ENCODE peak calls at places on chromosomes 11 and 22, in four cellular contexts. V is mesendoderm, Y is H9, I is H1. H is an unnamed sample.

GRCh38 chr22:48464246-48464645 is 1363.4 kb downstream of the BRD1 start:
- DNase-seq in V (peak; percentile 78), Y (no peak), I (no peak), H (no peak)

GRCh38 chr11:16946477-16947282 is 67.5 kb downstream of the PLEKHA7 start:
- DNase-seq in V (peak; percentile 29), Y (no peak), I (no peak), H (no peak)

GRCh38 chr22:40748388-40748970 is 69.2 kb downstream of the MCHR1 start:
- DNase-seq in V (peak; percentile 54), Y (peak; percentile 32), I (no peak), H (no peak)

GRCh38 chr11:133619973-133620372 is 87.7 kb upstream of the OPCML start:
- DNase-seq in V (peak; percentile 29), Y (no peak), I (no peak), H (peak; percentile 40)

GRCh38 chr11:72730243-72730642 is 22.0 kb downstream of the ARAP1 start:
- DNase-seq in V (peak; percentile 71), Y (peak; percentile 72), I (no peak), H (no peak)

GRCh38 chr11:2917842-2918490 is 11.3 kb downstream of the PHLDA2 start:
- DNase-seq in V (no peak), Y (no peak), I (no peak), H (no peak)

GRCh38 chr11:99693941-99694492 is 673.3 kb downstream of the CNTN5 start:
- DNase-seq in V (no peak), Y (no peak), I (no peak), H (no peak)

GRCh38 chr11:10605941-10606381 is 37.5 kb upstream of the LYVE1 start:
- DNase-seq in V (peak; percentile 90), Y (peak; percentile 63), I (no peak), H (no peak)

GRCh38 chr11:123217897-123218296 is 22.8 kb upstream of the CLMP start:
- DNase-seq in V (peak; percentile 96), Y (no peak), I (no peak), H (no peak)

GRCh38 chr11:86477495-86478155 is 102.9 kb downstream of the CCDC81 start:
- DNase-seq in V (no peak), Y (no peak), I (no peak), H (no peak)

GRCh38 chr11:71489311-71490043 is 36.5 kb downstream of the NADSYN1 start:
- DNase-seq in V (no peak), Y (no peak), I (no peak), H (no peak)

GRCh38 chr11:111081021-111081511 is 164.5 kb upstream of the POU2AF2 start:
- DNase-seq in V (no peak), Y (no peak), I (no peak), H (no peak)

GRCh38 chr11:111077938-111078337 is 167.6 kb upstream of the POU2AF2 start:
- DNase-seq in V (no peak), Y (no peak), I (no peak), H (no peak)
- H4K8ac ChIP-seq in V (no peak overlapping the region), Y (no peak overlapping the region), I (no peak overlapping the region), H (no peak overlapping the region)

GRCh38 chr11:23723861-23724260 is 773.0 kb upstream of the LUZP2 start:
- DNase-seq in V (no peak), Y (no peak), I (no peak), H (no peak)
- H3K4me1 ChIP-seq in V (no peaks in the 10 kb centered on the region), Y (no peaks in the 10 kb centered on the region), I (no peaks in the 10 kb centered on the region), H (peaks cover 4% of the 10 kb centered on the region)

GRCh38 chr22:30392661-30393321 is 4.0 kb upstream of the SEC14L2 start:
- DNase-seq in V (peak; percentile 37), Y (no peak), I (no peak), H (no peak)
- H3K79me2 ChIP-seq in V (no peaks in the 10 kb centered on the region), Y (no peaks in the 10 kb centered on the region), I (no peaks in the 10 kb centered on the region), H (no peaks in the 10 kb centered on the region)

GRCh38 chr22:50016988-50017700 is 4.6 kb upstream of the IL17REL start:
- DNase-seq in V (no peak), Y (no peak), I (no peak), H (no peak)

GRCh38 chr22:50019316-50019715 is 6.8 kb upstream of the IL17REL start:
- DNase-seq in V (no peak), Y (no peak), I (no peak), H (no peak)

GRCh38 chr22:50017701-50018224 is 5.2 kb upstream of the IL17REL start:
- DNase-seq in V (no peak), Y (no peak), I (no peak), H (no peak)

GRCh38 chr22:50020606-50021005 is 8.0 kb upstream of the IL17REL start:
- DNase-seq in V (no peak), Y (no peak), I (no peak), H (no peak)

DNA sequence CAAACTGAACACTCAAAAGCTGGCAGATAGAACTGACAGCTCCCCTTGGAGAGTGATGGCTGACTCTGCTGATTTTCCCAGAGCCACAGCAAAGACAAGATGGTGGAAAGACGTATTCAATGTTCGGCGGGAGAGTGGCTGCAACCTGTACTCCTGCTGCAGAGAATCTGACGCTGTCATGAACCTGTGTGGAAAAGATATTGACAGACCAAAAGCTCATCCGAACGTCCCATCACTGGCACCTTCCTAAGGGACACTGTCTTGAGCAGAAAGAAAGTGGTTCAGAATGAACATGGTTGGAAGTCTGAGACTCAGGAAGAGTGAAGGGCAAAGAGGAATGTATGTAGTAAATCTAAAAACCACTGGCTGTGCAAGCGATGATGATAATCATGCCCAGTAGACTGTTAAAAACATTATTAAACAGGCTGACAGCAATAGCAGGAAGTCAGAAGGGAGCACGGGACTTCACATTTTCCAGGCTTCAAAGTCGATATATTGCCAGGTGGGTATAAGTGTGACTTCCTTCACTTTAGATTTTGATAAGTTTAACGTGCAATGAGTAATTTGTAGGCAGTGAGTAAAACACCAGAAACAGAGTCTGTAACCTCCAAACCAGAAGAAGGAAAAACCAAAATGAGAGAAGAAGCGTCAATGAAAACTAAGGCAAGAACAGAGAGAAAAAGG is 6.2 kb upstream of the IL17REL start:
- DNase-seq in V (no peak), Y (no peak), I (no peak), H (no peak)
- H4K8ac ChIP-seq in V (no peak overlapping the region), Y (no peak overlapping the region), I (no peak overlapping the region), H (no peak overlapping the region)

GRCh38 chr11:46271875-46272815 is 5.3 kb upstream of the CREB3L1 start:
- DNase-seq in V (peak; percentile 28), Y (no peak), I (no peak), H (no peak)
- H3K4me1 ChIP-seq in V (peaks cover 6% of the 10 kb centered on the region), Y (no peaks in the 10 kb centered on the region), I (peaks cover 4% of the 10 kb centered on the region), H (peaks cover 6% of the 10 kb centered on the region)

DNA sequence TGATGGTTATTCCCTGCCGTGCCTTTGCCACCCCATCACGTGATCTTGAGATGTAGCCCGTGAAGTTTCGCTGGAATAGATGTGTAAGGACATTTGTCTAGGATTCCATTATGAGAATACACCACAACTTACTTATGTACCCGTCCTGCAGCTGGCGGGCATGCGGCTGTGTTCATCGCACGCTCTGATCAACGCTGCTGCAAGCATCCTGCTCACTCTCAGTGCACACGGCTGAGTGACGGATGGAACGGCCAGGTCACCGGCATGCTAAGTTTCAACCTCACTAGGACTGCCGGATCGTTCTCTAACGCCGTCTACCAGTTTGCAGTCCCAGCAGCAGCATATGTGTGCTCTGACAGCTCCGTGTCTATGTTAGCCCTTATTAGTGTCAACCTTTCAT is 44.6 kb downstream of the APOL1 start:
- DNase-seq in V (no peak), Y (no peak), I (no peak), H (no peak)
- H3K79me2 ChIP-seq in V (no peaks in the 10 kb centered on the region), Y (no peaks in the 10 kb centered on the region), I (no peaks in the 10 kb centered on the region), H (no peaks in the 10 kb centered on the region)

GRCh38 chr22:32752868-32753520 is 48.5 kb upstream of the TIMP3 start:
- DNase-seq in V (no peak), Y (no peak), I (no peak), H (no peak)

GRCh38 chr22:32752326-32752725 is 49.2 kb upstream of the TIMP3 start:
- DNase-seq in V (no peak), Y (no peak), I (no peak), H (no peak)

GRCh38 chr22:32748509-32748908 is 53.0 kb upstream of the TIMP3 start:
- DNase-seq in V (no peak), Y (no peak), I (no peak), H (no peak)

GRCh38 chr22:32753591-32753990 is 47.9 kb upstream of the TIMP3 start:
- DNase-seq in V (no peak), Y (no peak), I (no peak), H (no peak)

DNA sequence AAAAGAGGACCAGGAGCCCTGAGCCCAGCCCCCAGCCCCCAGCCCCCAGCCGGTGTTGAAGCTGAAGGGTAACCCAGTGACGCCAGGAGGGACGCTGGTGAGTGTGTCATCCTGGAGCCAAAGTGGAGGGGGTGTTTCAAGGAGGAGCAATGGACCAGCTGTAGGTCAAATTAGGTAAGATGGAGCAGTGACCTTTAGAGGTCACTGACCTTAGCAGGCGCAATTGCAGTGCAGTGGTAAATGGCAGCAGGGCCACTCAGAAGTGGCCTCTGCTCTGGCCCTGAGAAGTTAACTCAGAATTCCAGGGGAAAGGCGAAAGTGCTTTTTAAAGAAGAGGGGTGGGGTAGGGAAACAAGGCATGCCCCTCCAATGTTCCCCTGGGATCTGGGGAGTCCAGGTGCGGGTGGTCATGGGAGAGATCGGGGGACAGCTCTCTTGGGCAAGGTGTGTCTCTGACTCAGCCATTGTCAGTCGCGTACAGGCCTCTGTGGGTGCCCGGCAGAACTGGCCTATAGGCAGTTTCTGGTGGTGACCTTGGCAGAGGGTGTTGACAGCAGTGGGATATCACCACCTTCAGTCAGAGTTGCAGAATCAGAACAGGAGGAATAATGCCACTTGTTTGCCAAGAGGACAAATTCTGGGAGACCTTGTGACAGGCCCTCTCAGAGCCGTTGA is 50.3 kb upstream of the TIMP3 start:
- DNase-seq in V (no peak), Y (no peak), I (no peak), H (no peak)
- H4K8ac ChIP-seq in V (no peak overlapping the region), Y (no peak overlapping the region), I (no peak overlapping the region), H (peak overlapping the region; percentile 26)

DNA sequence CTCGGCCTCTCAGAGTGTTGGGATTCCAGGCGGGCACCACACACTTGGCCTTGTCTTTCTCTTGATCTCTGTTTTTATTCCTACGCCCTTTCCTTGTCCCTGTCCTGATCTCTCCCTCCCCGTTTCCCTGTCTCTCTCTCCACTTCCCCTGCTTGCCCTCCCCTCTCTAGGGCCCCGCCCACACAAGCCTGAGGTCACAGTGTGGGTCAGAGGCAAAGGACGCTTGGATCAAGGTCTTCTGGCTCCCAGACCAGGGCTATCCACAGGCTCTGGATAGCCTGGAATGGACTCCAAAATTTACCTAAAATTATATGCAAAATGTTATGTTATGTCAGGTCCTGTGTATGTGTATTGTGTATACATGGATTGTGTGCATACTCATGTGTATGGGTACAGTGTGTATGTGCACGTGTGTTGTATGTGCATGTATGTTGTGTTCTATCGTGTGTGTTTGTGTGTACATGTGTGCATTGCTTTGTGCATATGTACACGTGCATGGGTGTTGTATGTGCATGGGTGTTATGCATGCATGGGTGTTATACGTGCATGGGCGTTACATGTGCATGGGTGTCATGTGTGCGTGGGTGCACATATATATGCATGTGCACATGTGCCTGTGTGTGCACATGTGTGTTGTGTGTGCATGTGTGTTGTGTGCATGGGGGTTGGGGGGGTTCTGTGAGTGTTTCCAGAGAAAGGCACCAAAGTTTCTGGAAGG is 38.3 kb downstream of the TP53I11 start:
- DNase-seq in V (peak; percentile 82), Y (peak; percentile 69), I (no peak), H (no peak)
- H3K4me1 ChIP-seq in V (no peaks in the 10 kb centered on the region), Y (peaks cover 2% of the 10 kb centered on the region), I (no peaks in the 10 kb centered on the region), H (no peaks in the 10 kb centered on the region)

GRCh38 chr22:35264986-35265385 is 7.7 kb downstream of the HMGXB4 start:
- DNase-seq in V (no peak), Y (no peak), I (no peak), H (no peak)
- H3K79me2 ChIP-seq in V (peaks cover 3% of the 10 kb centered on the region), Y (no peaks in the 10 kb centered on the region), I (no peaks in the 10 kb centered on the region), H (no peaks in the 10 kb centered on the region)

H was measured in trophoblast cell.